ENCODE peak calls at places on chromosome 19, in eight cellular contexts. O is heart left ventricle; S is thoracic aorta; N is lower lobe of right lung; E is vagina; I is tibial nerve; P is fibroblast of lung; Q is CD8-positive, alpha-beta memory T cell. R is an unnamed sample.
A peak's percentile ranks its signal among the peaks of the same experiment; 100 is the strongest.

GRCh38 chr19:53606031-53606430 is 25.8 kb upstream of the DPRX start:
- DNase-seq in O (no peak), S (no peak), N (no peak), E (no peak), I (no peak), P (no peak), Q (no peak), R (no peak)

GRCh38 chr19:1040476-1041271 is 767 bp downstream of the ABCA7 start:
- DNase-seq in O (peak; percentile 94), S (no peak), N (peak; percentile 93), E (no peak), I (peak; percentile 57), P (peak; percentile 94), Q (peak; percentile 92), R (peak; percentile 91)

GRCh38 chr19:18390075-18390909 is 4.3 kb downstream of the GDF15 start:
- DNase-seq in O (no peak), S (no peak), N (no peak), E (no peak), I (no peak), P (peak; percentile 53), Q (no peak), R (no peak)

GRCh38 chr19:4014541-4015491 is 7.3 kb downstream of the PIAS4 start:
- DNase-seq in O (peak; percentile 84), S (no peak), N (no peak), E (no peak), I (no peak), P (no peak), Q (no peak), R (no peak)

GRCh38 chr19:10193666-10194499 is 870 bp downstream of the DNMT1 start:
- DNase-seq in O (peak; percentile 59), S (no peak), N (no peak), E (no peak), I (no peak), P (peak; percentile 43), Q (no peak), R (no peak)

GRCh38 chr19:43624933-43625332 is 5.5 kb upstream of the ZNF428 start:
- DNase-seq in O (no peak), S (no peak), N (peak; percentile 82), E (no peak), I (no peak), P (peak; percentile 41), Q (peak; percentile 87), R (no peak)

GRCh38 chr19:49981603-49982593 is 20.9 kb upstream of the SIGLEC11 start:
- DNase-seq in O (no peak), S (no peak), N (no peak), E (no peak), I (no peak), P (no peak), Q (no peak), R (no peak)

GRCh38 chr19:12749938-12750521 is 1.6 kb upstream of the BEST2 start:
- DNase-seq in O (no peak), S (no peak), N (no peak), E (no peak), I (no peak), P (peak; percentile 41), Q (no peak), R (no peak)

GRCh38 chr19:50465000-50465399 is 11.3 kb upstream of the EMC10 start:
- DNase-seq in O (no peak), S (no peak), N (no peak), E (no peak), I (no peak), P (no peak), Q (no peak), R (no peak)

GRCh38 chr19:34851277-34851804 is 75.4 kb upstream of the ZNF30 start:
- DNase-seq in O (no peak), S (no peak), N (no peak), E (no peak), I (no peak), P (no peak), Q (no peak), R (no peak)

GRCh38 chr19:405138-405965 is 3.6 kb downstream of the C2CD4C start:
- DNase-seq in O (no peak), S (no peak), N (no peak), E (no peak), I (no peak), P (no peak), Q (peak; percentile 31), R (peak; percentile 37)

GRCh38 chr19:19185853-19186728 is 5.9 kb downstream of the BORCS8 start:
- DNase-seq in O (no peak), S (no peak), N (no peak), E (no peak), I (no peak), P (peak; percentile 23), Q (peak; percentile 72), R (no peak)

GRCh38 chr19:42191855-42192254 is 25.6 kb downstream of the DEDD2 start:
- DNase-seq in O (no peak), S (no peak), N (no peak), E (no peak), I (no peak), P (peak; percentile 84), Q (no peak), R (no peak)

GRCh38 chr19:11674067-11674492 is 64.7 kb downstream of the ZNF823 start:
- DNase-seq in O (no peak), S (no peak), N (no peak), E (no peak), I (no peak), P (no peak), Q (no peak), R (no peak)
- H3K4me3 ChIP-seq in O (peak overlapping the region; percentile 76), S (peak overlapping the region; percentile 70), N (peak overlapping the region; percentile 60), E (peak overlapping the region; percentile 39), I (peak overlapping the region; percentile 47), P (peak overlapping the region; percentile 76), Q (no peak overlapping the region), R (peak overlapping the region; percentile 67)

GRCh38 chr19:7670790-7671189 is 1.9 kb downstream of the RETN start:
- DNase-seq in O (no peak), S (no peak), N (no peak), E (no peak), I (no peak), P (no peak), Q (no peak), R (no peak)
- H3K27ac ChIP-seq in O (no peak overlapping the region), S (no peak overlapping the region), N (no peak overlapping the region), E (no peak overlapping the region), I (no peak overlapping the region), P (no peak overlapping the region), Q (no peak overlapping the region), R (no peak overlapping the region)

DNA sequence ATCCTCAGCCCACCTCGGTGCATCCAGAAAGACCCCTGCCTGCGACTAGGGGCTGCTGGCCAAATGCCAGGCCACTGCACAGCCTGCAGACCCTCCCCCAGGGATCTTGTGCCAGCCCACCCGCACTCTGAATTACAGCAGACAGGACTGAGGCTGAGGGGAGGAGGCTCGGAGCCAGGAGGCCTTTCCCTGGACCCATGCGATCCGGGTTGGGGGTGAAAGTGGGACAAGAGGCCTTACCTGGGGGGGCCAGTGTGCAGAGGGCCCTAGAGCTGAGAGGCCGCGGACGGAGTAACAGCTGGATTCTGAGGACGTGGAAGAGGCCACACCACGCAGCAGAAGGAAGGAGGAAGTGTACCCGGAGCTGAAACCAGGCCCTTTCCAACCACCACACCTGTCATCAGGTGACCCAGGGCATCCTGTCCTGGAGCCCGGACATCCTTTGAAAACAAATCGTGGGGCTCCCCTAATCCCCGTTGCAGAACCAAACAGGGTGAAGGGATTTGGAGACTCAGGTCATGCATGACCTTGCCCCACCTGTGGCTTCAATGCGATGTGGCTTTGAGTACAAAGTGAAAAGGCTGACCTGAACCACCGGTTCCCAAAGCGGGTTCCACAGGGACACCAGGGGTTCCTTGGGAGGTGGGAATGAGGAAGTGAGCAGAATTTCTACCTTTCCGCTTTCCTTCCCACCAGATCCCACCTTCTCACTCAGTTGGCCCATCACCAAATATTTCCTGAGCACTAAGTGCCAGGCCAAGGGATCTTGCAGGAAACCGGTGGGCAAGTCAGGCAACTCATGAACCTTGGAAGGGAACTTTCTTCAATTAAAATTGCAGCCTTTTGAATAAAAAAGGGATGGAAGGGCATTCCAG is 828 bp downstream of the FUT6 start:
- DNase-seq in O (no peak), S (no peak), N (no peak), E (no peak), I (no peak), P (no peak), Q (no peak), R (no peak)
- H3K4me3 ChIP-seq in O (no peak overlapping the region), S (no peak overlapping the region), N (no peak overlapping the region), E (no peak overlapping the region), I (no peak overlapping the region), P (no peak overlapping the region), Q (no peak overlapping the region), R (no peak overlapping the region)

GRCh38 chr19:48499352-48500090 is 12.1 kb downstream of the LMTK3 start:
- DNase-seq in O (no peak), S (no peak), N (no peak), E (no peak), I (no peak), P (no peak), Q (no peak), R (no peak)

GRCh38 chr19:48500830-48501445 is 10.7 kb downstream of the LMTK3 start:
- DNase-seq in O (no peak), S (no peak), N (no peak), E (no peak), I (no peak), P (no peak), Q (no peak), R (no peak)

GRCh38 chr19:48501446-48501960 is 10.1 kb downstream of the LMTK3 start:
- DNase-seq in O (no peak), S (no peak), N (peak; percentile 89), E (no peak), I (no peak), P (no peak), Q (no peak), R (no peak)

GRCh38 chr19:48501961-48502719 is 9.5 kb downstream of the LMTK3 start:
- DNase-seq in O (no peak), S (no peak), N (peak; percentile 96), E (no peak), I (no peak), P (no peak), Q (peak; percentile 74), R (no peak)

GRCh38 chr19:48502720-48503018 is 9.0 kb downstream of the LMTK3 start:
- DNase-seq in O (no peak), S (no peak), N (no peak), E (no peak), I (no peak), P (no peak), Q (no peak), R (no peak)
- H3K27ac ChIP-seq in O (no peak overlapping the region), S (no peak overlapping the region), N (peak overlapping the region; percentile 73), E (no peak overlapping the region), I (no peak overlapping the region), P (no peak overlapping the region), Q (peak overlapping the region; percentile 38), R (no peak overlapping the region)

DNA sequence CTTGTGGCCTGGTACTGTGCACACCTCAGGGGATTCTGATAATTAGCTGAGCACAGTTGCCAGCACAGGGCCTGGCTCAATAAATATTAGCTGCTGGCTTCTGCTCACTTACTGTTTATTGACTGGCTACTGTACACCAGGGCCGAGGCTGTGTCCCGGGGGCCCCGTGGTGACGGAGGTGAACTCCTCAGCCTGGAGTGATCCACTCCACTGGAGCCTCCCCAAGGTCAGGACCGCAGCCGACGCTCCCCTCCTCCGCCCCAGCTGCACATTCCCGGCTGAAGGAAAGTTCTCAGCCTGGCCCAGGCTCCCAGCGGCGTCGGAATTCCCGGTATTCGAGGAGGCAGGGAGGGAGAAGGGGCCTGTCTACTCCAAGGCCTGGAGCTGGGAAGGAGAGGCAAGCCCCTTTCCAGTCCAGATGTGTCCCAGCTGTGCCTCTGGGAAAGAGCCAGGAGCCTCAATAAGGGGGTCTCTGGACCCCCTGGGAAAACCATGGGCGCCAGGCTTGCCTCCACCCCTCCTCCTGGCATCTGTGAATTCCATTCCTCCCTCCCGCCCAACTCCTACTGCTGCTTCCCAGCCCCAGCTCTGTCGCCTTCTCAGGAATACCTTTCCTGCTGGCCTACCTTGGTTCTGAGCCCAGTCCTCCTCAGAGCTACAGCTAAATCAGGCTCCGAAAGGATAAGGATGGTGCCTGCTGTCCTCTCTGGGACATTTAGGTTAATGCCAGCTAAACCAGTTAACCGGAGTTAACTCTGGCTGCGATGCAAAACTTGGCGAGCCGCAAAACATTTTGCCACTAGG is 7.2 kb downstream of the RPS16 start:
- DNase-seq in O (peak; percentile 86), S (no peak), N (peak; percentile 73), E (no peak), I (peak; percentile 46), P (peak; percentile 95), Q (no peak), R (no peak)
- H3K4me3 ChIP-seq in O (no peak overlapping the region), S (peak overlapping the region; percentile 34), N (peak overlapping the region; percentile 3), E (peak overlapping the region; percentile 26), I (no peak overlapping the region), P (no peak overlapping the region), Q (no peak overlapping the region), R (no peak overlapping the region)